ENCODE peak calls at places on chromosomes 6 and 20, in seven cellular contexts. W is IMR-90; Z is keratinocyte; T is body of pancreas; D is left ventricle myocardium inferior; L is fibroblast of lung; Q is CD8-positive, alpha-beta memory T cell. O is an unnamed sample. For H3K4me1, the result is how much of the 10 kb centered on the place peaks cover.

GRCh38 chr6:53898026-53898795 is 103.4 kb downstream of the LRRC1 start:
- DNase-seq in T (no peak), Z (no peak), Q (no peak), W (peak), L (peak), D (no peak), O (no peak)

GRCh38 chr20:62127799-62128198 is 5.5 kb downstream of the LSM14B start:
- DNase-seq in W (no peak), D (no peak), Z (no peak), Q (no peak), T (no peak), L (no peak), O (no peak)

GRCh38 chr6:39859025-39859424 is 66.8 kb downstream of the DAAM2 start:
- DNase-seq in W (no peak), L (no peak), T (no peak), Q (no peak), Z (no peak), D (no peak), O (no peak)

GRCh38 chr6:112571886-112572285 is 224.8 kb downstream of the RFPL4B start:
- DNase-seq in L (peak), W (peak), D (no peak), Q (no peak), Z (no peak), T (no peak), O (no peak)

GRCh38 chr6:160041608-160042007 is 72.7 kb downstream of the IGF2R start:
- DNase-seq in T (peak), L (peak), Z (no peak), D (peak), W (peak), Q (no peak), O (peak)

GRCh38 chr6:124888581-124889371 is 73.5 kb upstream of the RNF217 start:
- DNase-seq in Z (no peak), Q (no peak), D (no peak), T (no peak), L (no peak), W (peak), O (no peak)

GRCh38 chr6:163293286-163293685 is 121.2 kb upstream of the QKI start:
- DNase-seq in W (no peak), L (no peak), Z (no peak), D (no peak), T (no peak), Q (no peak), O (no peak)

GRCh38 chr20:12815369-12815768 is 193.4 kb upstream of the SPTLC3 start:
- DNase-seq in Q (no peak), W (no peak), D (no peak), T (no peak), L (no peak), Z (no peak), O (no peak)

GRCh38 chr6:37628611-37629320 is 68.9 kb downstream of the MDGA1 start:
- DNase-seq in L (peak), Z (no peak), W (peak), T (no peak), Q (no peak), D (no peak), O (no peak)

GRCh38 chr6:15483060-15483459 is 179.8 kb downstream of the DTNBP1 start:
- DNase-seq in L (no peak), T (no peak), Q (no peak), W (peak), Z (no peak), D (no peak), O (no peak)

GRCh38 chr6:52243282-52243893 is 912 bp downstream of the IL17F start:
- DNase-seq in D (no peak), Q (no peak), Z (no peak), T (no peak), W (peak), L (no peak), O (no peak)

GRCh38 chr6:2111162-2111677 is 134.2 kb downstream of the GMDS start:
- DNase-seq in Q (no peak), T (no peak), W (peak), Z (peak), L (peak), D (no peak), O (peak)

GRCh38 chr6:83443516-83443915 is 12.7 kb upstream of the ME1 start:
- DNase-seq in L (no peak), Z (no peak), W (no peak), T (no peak), D (no peak), Q (no peak), O (no peak)

DNA sequence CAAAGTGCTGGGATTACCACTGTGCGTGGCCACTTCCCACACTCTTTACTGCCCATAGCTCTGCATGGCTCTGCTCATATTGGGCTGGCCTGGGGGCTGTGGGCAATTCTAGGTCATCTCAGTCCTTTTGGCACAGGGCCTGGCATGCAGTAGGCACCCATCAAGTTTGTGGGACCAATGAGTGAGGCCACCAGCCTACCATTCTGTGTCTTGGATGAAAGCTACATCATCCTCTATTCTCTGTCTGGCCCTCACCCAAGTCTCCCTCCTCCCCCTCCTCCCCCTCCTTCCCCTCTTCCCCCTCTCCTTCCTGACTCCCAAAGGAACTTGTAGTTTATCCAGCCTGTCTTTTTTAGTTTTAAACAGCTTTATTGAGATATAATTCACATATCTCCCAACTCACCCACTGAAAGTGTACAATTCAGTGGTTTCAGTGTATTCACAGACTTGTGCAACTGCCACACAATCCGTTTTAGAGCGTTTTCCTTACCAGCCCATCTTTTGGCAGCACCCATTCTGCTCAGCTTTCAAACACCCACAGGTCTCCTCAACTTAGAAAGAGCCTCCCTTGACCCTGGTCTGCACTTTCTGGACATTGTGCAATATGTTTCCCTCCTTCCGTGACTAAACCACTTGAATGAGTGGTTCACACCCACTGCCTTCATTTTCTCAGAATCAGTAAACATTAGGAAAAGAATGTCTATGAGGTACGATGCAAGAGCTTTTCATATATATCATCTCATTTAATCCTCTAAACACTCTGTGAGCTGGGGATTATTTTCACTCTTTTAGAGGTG is 21.5 kb upstream of the MRPS18A start:
- DNase-seq in L (peak), W (peak), Z (no peak), Q (no peak), D (no peak), T (peak), O (peak)
- H3K4me1 ChIP-seq in L (under half), W (under half), Z (under half), Q (under half), D (half or more), T (under half), O (under half)

GRCh38 chr6:137931849-137932465 is 64.9 kb downstream of the TNFAIP3 start:
- DNase-seq in D (no peak), W (no peak), L (no peak), Z (no peak), T (no peak), Q (no peak), O (no peak)

GRCh38 chr6:137938770-137939379 is 71.8 kb downstream of the TNFAIP3 start:
- DNase-seq in Z (no peak), W (no peak), Q (no peak), L (no peak), D (no peak), T (no peak), O (no peak)

GRCh38 chr6:137928286-137928685 is 61.2 kb downstream of the TNFAIP3 start:
- DNase-seq in T (peak), D (no peak), L (no peak), Z (no peak), W (no peak), Q (no peak), O (no peak)

GRCh38 chr6:137936798-137937197 is 69.7 kb downstream of the TNFAIP3 start:
- DNase-seq in Z (no peak), D (no peak), T (no peak), L (no peak), Q (no peak), W (no peak), O (no peak)

GRCh38 chr6:137933696-137934095 is 66.6 kb downstream of the TNFAIP3 start:
- DNase-seq in Z (peak), D (peak), T (peak), L (peak), Q (no peak), W (peak), O (peak)
- H3K4me1 ChIP-seq in Z (under half), D (under half), T (under half), L (under half), Q (under half), W (under half), O (under half)

GRCh38 chr20:5170341-5170740 is 43.5 kb downstream of the CDS2 start:
- DNase-seq in L (no peak), D (no peak), Z (no peak), T (no peak), W (no peak), Q (no peak), O (no peak)
- H3K4me1 ChIP-seq in L (under half), D (half or more), Z (under half), T (under half), W (under half), Q (under half), O (under half)

GRCh38 chr6:142155091-142155490 is 8.0 kb downstream of the VTA1 start:
- DNase-seq in Z (no peak), Q (no peak), L (no peak), D (no peak), T (no peak), W (no peak), O (no peak)

GRCh38 chr6:142155895-142156757 is 9.1 kb downstream of the VTA1 start:
- DNase-seq in T (no peak), L (peak), D (no peak), Q (peak), Z (no peak), W (peak), O (no peak)

GRCh38 chr6:142153230-142153629 is 6.2 kb downstream of the VTA1 start:
- DNase-seq in T (no peak), W (no peak), Z (no peak), D (no peak), L (no peak), Q (no peak), O (no peak)

GRCh38 chr6:142146828-142147662 is at the start of the genes NMBR and VTA1:
- DNase-seq in Q (peak), D (peak), T (peak), W (peak), Z (peak), L (peak), O (peak)

GRCh38 chr6:142152731-142153130 is 5.7 kb downstream of the VTA1 start:
- DNase-seq in Z (peak), D (no peak), L (peak), Q (no peak), T (no peak), W (peak), O (no peak)
- H3K4me1 ChIP-seq in Z (under half), D (under half), L (under half), Q (under half), T (under half), W (under half), O (under half)

GRCh38 chr6:158892266-158892665 is 73.1 kb upstream of the EZR start:
- DNase-seq in L (no peak), Q (no peak), Z (no peak), W (no peak), T (no peak), D (no peak), O (no peak)
- H3K4me1 ChIP-seq in L (under half), Q (under half), Z (under half), W (under half), T (under half), D (under half), O (under half)

GRCh38 chr20:58045156-58045555 is 183.3 kb downstream of the ANKRD60 start:
- DNase-seq in Q (no peak), T (no peak), D (no peak), Z (no peak), L (no peak), W (no peak), O (no peak)
- H3K4me1 ChIP-seq in Q (under half), T (under half), D (under half), Z (under half), L (under half), W (under half), O (under half)

DNA sequence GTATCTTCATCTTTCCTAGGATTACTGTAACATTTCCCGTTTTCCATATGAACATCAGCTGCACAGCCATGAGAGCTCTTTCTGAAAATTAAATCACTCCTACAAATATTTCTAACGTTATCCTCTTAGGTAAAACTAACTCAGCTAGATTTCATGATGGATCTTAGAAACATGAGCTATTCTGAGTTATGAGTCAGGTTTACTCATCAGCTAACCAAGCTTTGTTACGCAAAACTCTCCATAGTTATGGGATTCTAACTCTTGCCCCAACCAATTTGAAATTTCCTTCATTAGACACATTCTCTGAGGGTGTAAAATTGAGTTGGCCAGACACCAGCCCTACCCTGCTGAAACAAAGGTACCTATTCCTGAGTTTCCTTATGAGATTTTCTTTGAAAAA is 14.0 kb downstream of the DEFB110 start:
- DNase-seq in Q (no peak), Z (peak), W (peak), T (no peak), L (peak), D (no peak), O (peak)
- H3K4me1 ChIP-seq in Q (under half), Z (under half), W (under half), T (under half), L (under half), D (under half), O (under half)

DNA sequence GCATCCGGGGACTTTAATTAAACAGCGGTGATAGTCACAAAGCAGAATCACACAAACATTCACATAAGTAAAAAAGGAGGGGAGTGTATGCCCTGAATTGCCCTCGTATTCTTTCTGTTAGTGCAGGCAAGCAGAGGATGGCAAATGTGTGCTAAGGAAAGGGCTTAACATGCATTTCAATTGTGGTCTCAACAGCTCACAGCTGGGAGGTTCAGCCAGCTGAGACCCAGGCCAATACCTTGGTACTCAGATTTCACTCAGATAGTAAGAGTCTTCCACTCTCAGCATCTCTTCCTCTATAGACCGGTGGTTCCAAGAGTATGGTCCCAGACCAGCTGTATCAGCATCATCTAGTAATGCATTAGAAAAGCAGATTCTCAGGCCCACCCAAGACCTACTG is 215.1 kb downstream of the PHACTR1 start:
- DNase-seq in Z (no peak), D (no peak), Q (no peak), T (no peak), L (no peak), W (no peak), O (no peak)
- H3K4me1 ChIP-seq in Z (under half), D (under half), Q (under half), T (under half), L (under half), W (under half), O (under half)

O was measured in mammary epithelial cell.